ENCODE peak calls at places on chromosomes 2 and 18, in six cellular contexts. L, S, R, F, Y and M are unnamed samples.

GRCh38 chr2:8525582-8526402 is 156.1 kb upstream of the ID2 start:
- DNase-seq in Y (peak), S (peak), F (no peak), L (peak), R (peak), M (no peak)

GRCh38 chr18:74652392-74652988 is 54.8 kb downstream of the ZNF407 start:
- DNase-seq in R (no peak), F (no peak), L (peak), Y (peak), S (peak), M (peak)

GRCh38 chr2:201500534-201500933 is 49.0 kb downstream of the STRADB start:
- DNase-seq in L (no peak), F (no peak), R (no peak), S (peak), Y (peak), M (peak)

GRCh38 chr2:218478544-218478943 is 59.6 kb downstream of the VIL1 start:
- DNase-seq in F (no peak), S (no peak), Y (no peak), R (no peak), L (no peak), M (peak)

GRCh38 chr2:11710210-11710609 is 36.2 kb upstream of the LPIN1 start:
- DNase-seq in F (peak), S (peak), L (peak), R (no peak), Y (peak), M (peak)

GRCh38 chr2:134127496-134127895 is 126.4 kb upstream of the MGAT5 start:
- DNase-seq in F (no peak), L (no peak), Y (no peak), R (no peak), S (no peak), M (no peak)

GRCh38 chr2:201660293-201660895 is 17.1 kb upstream of the TMEM237 start:
- DNase-seq in L (no peak), Y (no peak), S (no peak), F (no peak), R (no peak), M (no peak)

GRCh38 chr2:44623622-44624351 is 262.0 kb downstream of the CAMKMT start:
- DNase-seq in Y (peak), R (no peak), L (no peak), F (no peak), S (no peak), M (no peak)

GRCh38 chr2:241851325-241852115 is 7.2 kb downstream of the PDCD1 start:
- DNase-seq in R (no peak), F (no peak), S (no peak), Y (no peak), L (no peak), M (no peak)

GRCh38 chr2:219490186-219490585 is 8.5 kb upstream of the GMPPA start:
- DNase-seq in L (no peak), R (no peak), Y (no peak), F (no peak), S (no peak), M (no peak)
- TF ChIP-seq CTCF in L (no peak), R (no peak), Y (peak), F (no peak), S (no peak), M (peak)

DNA sequence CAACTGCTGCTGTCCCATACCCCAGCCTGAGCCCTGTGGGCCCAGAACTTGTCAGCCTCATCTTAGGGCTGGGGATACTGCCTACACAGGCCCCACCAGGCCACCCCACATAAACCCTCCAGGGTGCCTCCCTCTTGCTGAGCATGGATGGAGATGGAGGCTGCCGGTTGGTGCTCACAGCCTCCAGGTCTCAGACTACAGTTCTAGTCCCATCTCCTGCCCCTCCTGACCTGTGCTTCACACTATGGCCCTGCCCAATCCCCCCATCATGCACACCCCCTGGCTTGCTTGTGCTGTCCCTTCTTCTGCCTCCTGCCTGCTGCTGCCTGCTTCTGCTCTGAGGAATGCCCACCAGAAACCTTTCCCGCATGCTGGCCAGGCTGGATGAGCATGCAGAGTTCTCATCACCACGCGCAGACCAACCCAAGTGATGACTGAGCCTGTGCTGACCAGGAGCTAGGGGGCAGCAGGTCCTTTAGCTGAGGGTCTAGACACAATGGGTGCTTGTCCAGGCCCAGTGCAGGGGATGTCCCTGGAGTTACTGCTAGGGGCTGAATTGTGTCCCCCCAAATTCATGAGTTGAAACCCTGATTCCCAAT is 138.4 kb upstream of the HS6ST1 start:
- DNase-seq in Y (no peak), S (no peak), L (no peak), R (no peak), F (no peak), M (no peak)
- TF ChIP-seq CTCF in Y (no peak), S (no peak), L (no peak), R (no peak), F (no peak), M (no peak)

GRCh38 chr18:1057367-1057766 is 152.7 kb downstream of the ADCYAP1 start:
- DNase-seq in L (no peak), S (no peak), F (no peak), Y (no peak), R (no peak), M (no peak)

GRCh38 chr18:1062592-1062991 is 157.9 kb downstream of the ADCYAP1 start:
- DNase-seq in F (no peak), S (no peak), Y (peak), L (peak), R (no peak), M (no peak)
- TF ChIP-seq CTCF in F (no peak), S (no peak), Y (no peak), L (peak), R (no peak), M (peak)

GRCh38 chr2:98822301-98823164 is 91.6 kb upstream of the MGAT4A start:
- DNase-seq in L (no peak), R (no peak), Y (no peak), F (no peak), S (no peak), M (no peak)
- TF ChIP-seq CTCF in L (peak), R (no peak), Y (peak), F (no peak), S (no peak), M (no peak)